ENCODE peak calls at places on chromosome 11, in six cellular contexts. C, J, S, R, D and Z are unnamed samples.

GRCh38 chr11:11537372-11537771 is 84.4 kb downstream of the GALNT18 start:
- DNase-seq in S (no peak), R (no peak), J (no peak), D (no peak), C (no peak), Z (no peak)

GRCh38 chr11:69295995-69296889 is 2.3 kb downstream of the MYEOV start:
- DNase-seq in D (no peak), J (peak), S (no peak), C (peak), R (peak), Z (peak)

GRCh38 chr11:64858467-64859401 is 14.3 kb upstream of the CDC42BPG start:
- DNase-seq in C (no peak), R (no peak), D (no peak), J (peak), S (no peak), Z (peak)

GRCh38 chr11:8671651-8672062 is 10.8 kb downstream of the TRIM66 start:
- DNase-seq in D (no peak), J (no peak), C (no peak), R (no peak), S (no peak), Z (no peak)

GRCh38 chr11:124920870-124921609 is 2.0 kb downstream of the HEPN1 start:
- DNase-seq in R (peak), J (peak), D (peak), S (peak), C (peak), Z (no peak)

GRCh38 chr11:132734217-132734616 is 798.1 kb downstream of the OPCML start:
- DNase-seq in S (no peak), D (no peak), C (no peak), J (no peak), R (peak), Z (no peak)

GRCh38 chr11:2525941-2526807 is 81.4 kb downstream of the KCNQ1 start:
- DNase-seq in J (no peak), R (no peak), D (peak), S (no peak), C (peak), Z (no peak)

GRCh38 chr11:84524422-84525051 is 1102.6 kb downstream of the DLG2 start:
- DNase-seq in R (peak), S (no peak), J (no peak), D (no peak), C (no peak), Z (peak)

GRCh38 chr11:83566948-83567347 is 280.8 kb upstream of the CCDC90B start:
- DNase-seq in R (peak), S (no peak), J (no peak), C (no peak), D (no peak), Z (peak)

GRCh38 chr11:19378814-19379213 is 138.1 kb upstream of the E2F8 start:
- DNase-seq in C (no peak), S (no peak), D (no peak), R (peak), J (no peak), Z (no peak)

GRCh38 chr11:18927550-18928322 is 11.5 kb downstream of the MRGPRX1 start:
- DNase-seq in C (no peak), J (no peak), S (no peak), R (no peak), D (no peak), Z (peak)

GRCh38 chr11:108754901-108755625 is 90.2 kb downstream of the DDX10 start:
- DNase-seq in C (no peak), D (no peak), J (no peak), S (peak), R (peak), Z (peak)

GRCh38 chr11:63829823-63830489 is 9.0 kb upstream of the MARK2 start:
- DNase-seq in J (no peak), C (no peak), D (no peak), S (peak), R (peak), Z (no peak)

GRCh38 chr11:111736191-111736590 is 30.0 kb downstream of the PPP2R1B start:
- DNase-seq in C (no peak), J (no peak), D (no peak), R (peak), S (no peak), Z (no peak)

GRCh38 chr11:102111011-102111786 is 952 bp downstream of the YAP1 start:
- DNase-seq in J (peak), S (peak), D (peak), R (peak), C (peak), Z (peak)

GRCh38 chr11:45658292-45658991 is 7.0 kb downstream of the CHST1 start:
- DNase-seq in J (peak), S (peak), R (peak), C (peak), D (peak), Z (no peak)

GRCh38 chr11:9651481-9651880 is 12.4 kb upstream of the SWAP70 start:
- DNase-seq in C (no peak), J (no peak), D (no peak), R (no peak), S (no peak), Z (no peak)

GRCh38 chr11:118928108-118928869 is 2.6 kb upstream of the BCL9L start:
- DNase-seq in S (peak), C (peak), D (peak), R (peak), J (peak), Z (peak)

GRCh38 chr11:125225401-125225800 is 60.9 kb downstream of the PKNOX2 start:
- DNase-seq in D (no peak), J (no peak), S (no peak), R (no peak), C (no peak), Z (no peak)

GRCh38 chr11:33490842-33491370 is 209.7 kb downstream of the C11orf91 start:
- DNase-seq in D (no peak), C (no peak), S (no peak), R (no peak), J (no peak), Z (peak)

GRCh38 chr11:41971592-41971991 is 512.1 kb upstream of the LRRC4C start:
- DNase-seq in C (no peak), R (no peak), D (no peak), J (no peak), S (no peak), Z (no peak)

GRCh38 chr11:118113031-118113430 is 26.3 kb upstream of the SMIM35 start:
- DNase-seq in C (peak), R (no peak), S (no peak), D (no peak), J (no peak), Z (no peak)

GRCh38 chr11:117882539-117882938 is 6.1 kb upstream of the FXYD6 start:
- DNase-seq in J (no peak), S (no peak), C (no peak), D (no peak), R (no peak), Z (no peak)

GRCh38 chr11:97963528-97964331 is 1057.0 kb upstream of the CNTN5 start:
- DNase-seq in C (no peak), R (no peak), J (no peak), D (no peak), S (no peak), Z (no peak)

GRCh38 chr11:32829680-32830412 is at the start of gene PRRG4:
- DNase-seq in R (peak), S (no peak), C (peak), D (peak), J (no peak), Z (peak)

GRCh38 chr11:134759314-134759713 is 347.3 kb upstream of the B3GAT1 start:
- DNase-seq in J (no peak), R (no peak), D (no peak), S (no peak), C (no peak), Z (no peak)

GRCh38 chr11:19737575-19737974 is 24.9 kb downstream of the NAV2 start:
- DNase-seq in S (no peak), C (no peak), R (no peak), D (no peak), J (no peak), Z (no peak)

GRCh38 chr11:19913236-19913892 is 200.7 kb downstream of the NAV2 start:
- DNase-seq in J (no peak), D (no peak), R (no peak), C (no peak), S (no peak), Z (no peak)

GRCh38 chr11:7319501-7319900 is 67.8 kb downstream of the SYT9 start:
- DNase-seq in S (no peak), C (no peak), D (no peak), R (no peak), J (no peak), Z (no peak)

GRCh38 chr11:7321708-7322448 is 70.2 kb downstream of the SYT9 start:
- DNase-seq in J (no peak), D (no peak), S (no peak), R (no peak), C (no peak), Z (no peak)
- TF ChIP-seq CTCF in J (no peak), D (no peak), S (no peak), R (no peak), C (no peak), Z (no peak)

DNA sequence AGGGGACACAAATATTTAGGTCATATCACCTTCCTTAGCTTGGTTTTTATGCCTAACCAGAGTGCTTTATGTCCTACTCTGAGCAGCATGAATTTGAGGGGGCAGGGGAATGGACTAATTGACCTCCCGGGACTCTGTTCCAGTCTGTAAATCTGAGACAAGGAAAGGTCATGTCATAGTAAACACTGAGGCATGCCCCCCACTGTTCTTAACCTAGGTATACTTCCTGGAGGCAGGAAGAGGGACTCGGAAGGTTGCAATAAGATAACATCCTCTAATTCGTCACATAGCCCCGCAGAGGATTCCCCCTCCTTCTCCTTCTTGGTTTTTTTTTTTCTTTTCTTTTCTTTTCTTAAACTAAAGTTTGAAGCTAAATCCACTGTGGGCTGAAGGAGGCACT is 540.3 kb upstream of the CADM1 start:
- DNase-seq in D (no peak), S (no peak), J (no peak), C (no peak), R (no peak), Z (no peak)
- TF ChIP-seq CTCF in D (no peak), S (no peak), J (no peak), C (no peak), R (no peak), Z (no peak)

DNA sequence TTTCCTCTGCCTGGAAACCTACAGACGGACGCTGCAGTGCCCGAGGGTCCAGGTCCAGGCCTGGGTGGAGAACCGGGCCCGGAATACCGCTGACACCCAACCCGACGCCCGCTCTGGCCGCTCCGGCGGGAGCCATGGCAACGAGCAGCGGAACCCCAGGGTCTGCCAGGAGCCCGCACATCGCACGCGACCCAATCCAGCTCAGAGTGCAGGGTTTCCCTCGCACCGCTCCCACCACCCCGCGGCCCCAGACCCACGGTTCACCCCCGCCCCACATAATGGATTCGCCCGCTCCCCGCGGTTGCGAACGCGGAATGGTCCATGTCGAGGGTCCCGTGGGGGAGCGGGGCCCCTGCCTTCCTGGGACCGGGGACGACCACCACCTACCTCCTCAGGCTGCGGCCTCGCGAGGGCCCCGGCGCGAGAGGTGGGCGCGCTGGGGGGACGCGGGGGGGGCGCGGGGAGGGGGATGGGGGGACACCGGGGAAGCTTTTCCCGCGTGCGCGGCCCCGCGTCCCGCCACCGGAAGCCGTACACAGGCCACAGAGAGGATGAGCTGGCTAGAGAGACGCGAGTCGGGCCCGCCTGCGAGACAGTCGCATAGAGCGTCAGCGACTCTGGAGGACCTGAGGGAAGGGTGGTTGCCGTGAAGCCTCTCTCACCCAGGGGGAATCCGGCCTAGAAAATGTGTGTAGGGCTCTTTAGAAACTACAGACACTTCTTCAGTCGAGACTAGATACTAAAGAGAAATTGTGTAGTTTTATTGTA is at the start of gene SSRP1:
- DNase-seq in S (peak), R (peak), D (peak), J (peak), C (peak), Z (peak)
- TF ChIP-seq CTCF in S (no peak), R (no peak), D (no peak), J (no peak), C (no peak), Z (peak)

GRCh38 chr11:36372101-36372767 is 76.1 kb downstream of the PRR5L start:
- DNase-seq in D (no peak), S (no peak), C (no peak), J (no peak), R (peak), Z (peak)

GRCh38 chr11:36373040-36374010 is 77.2 kb downstream of the PRR5L start:
- DNase-seq in S (no peak), C (no peak), R (peak), D (no peak), J (no peak), Z (no peak)

GRCh38 chr11:36374726-36375125 is 78.6 kb downstream of the PRR5L start:
- DNase-seq in S (no peak), R (no peak), J (no peak), C (no peak), D (no peak), Z (no peak)

GRCh38 chr11:36371161-36371560 is 75.1 kb downstream of the PRR5L start:
- DNase-seq in C (no peak), S (no peak), D (no peak), J (no peak), R (no peak), Z (no peak)

GRCh38 chr11:36371590-36371989 is 75.5 kb downstream of the PRR5L start:
- DNase-seq in D (no peak), C (no peak), R (no peak), J (no peak), S (no peak), Z (no peak)
- TF ChIP-seq CTCF in D (no peak), C (no peak), R (no peak), J (no peak), S (no peak), Z (no peak)

GRCh38 chr11:128022007-128022368 is 565.4 kb downstream of the ETS1 start:
- DNase-seq in S (peak), C (no peak), J (no peak), D (no peak), R (peak), Z (peak)
- TF ChIP-seq CTCF in S (no peak), C (no peak), J (no peak), D (no peak), R (no peak), Z (no peak)

GRCh38 chr11:100827934-100828661 is 141.0 kb downstream of the ARHGAP42 start:
- DNase-seq in R (peak), D (no peak), S (peak), C (no peak), J (no peak), Z (peak)
- TF ChIP-seq CTCF in R (peak), D (no peak), S (peak), C (no peak), J (peak), Z (peak)

DNA sequence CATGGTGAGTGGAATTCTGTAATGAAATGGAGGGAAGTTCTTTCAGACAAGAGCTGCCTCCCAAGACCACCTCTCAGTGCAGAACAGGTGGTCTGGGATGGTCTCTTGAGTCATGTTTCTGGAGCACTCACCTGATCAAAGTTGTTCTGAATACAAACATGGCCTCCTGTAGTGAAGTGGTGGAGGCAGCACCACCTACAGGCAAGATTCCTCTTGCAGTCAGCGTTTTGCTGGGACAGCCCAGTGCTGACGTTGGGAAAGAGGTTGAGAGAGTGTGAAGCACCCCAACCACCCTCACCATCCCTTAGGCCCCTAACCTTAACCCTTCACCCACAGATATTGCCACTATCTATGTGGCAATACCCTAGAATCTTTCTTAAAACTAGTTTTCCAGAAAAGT is 371.4 kb downstream of the CADM1 start:
- DNase-seq in D (no peak), S (no peak), J (no peak), R (no peak), C (no peak), Z (no peak)
- TF ChIP-seq CTCF in D (no peak), S (no peak), J (peak), R (no peak), C (no peak), Z (no peak)

GRCh38 chr11:31240340-31240904 is 129.1 kb downstream of the DCDC1 start:
- DNase-seq in S (peak), R (peak), D (no peak), J (no peak), C (no peak), Z (peak)
- TF ChIP-seq CTCF in S (peak), R (peak), D (peak), J (peak), C (no peak), Z (peak)